ENCODE peak calls at places on chromosomes 5 and 9, in four cellular contexts. One of them, this sample, is unnamed.

GRCh38 chr5:55650391-55650790 is 61.7 kb downstream of the SLC38A9 start:
- DNase-seq in T-cell: no peak
- DNase-seq in right cardiac atrium: no peak
- DNase-seq in naive thymus-derived CD8-positive, alpha-beta T cell: peak; percentile 69
- DNase-seq in this sample: no peak

GRCh38 chr5:175850165-175850845 is 21.1 kb upstream of the CPLX2 start:
- DNase-seq in naive thymus-derived CD8-positive, alpha-beta T cell: no peak
- DNase-seq in right cardiac atrium: no peak
- DNase-seq in T-cell: no peak
- DNase-seq in this sample: no peak

GRCh38 chr9:32394381-32395049 is 10.1 kb downstream of the ACO1 start:
- DNase-seq in right cardiac atrium: no peak
- DNase-seq in naive thymus-derived CD8-positive, alpha-beta T cell: no peak
- DNase-seq in T-cell: no peak
- DNase-seq in this sample: no peak

GRCh38 chr9:7777776-7778175 is 21.8 kb downstream of the DMAC1 start:
- DNase-seq in T-cell: no peak
- DNase-seq in right cardiac atrium: no peak
- DNase-seq in naive thymus-derived CD8-positive, alpha-beta T cell: no peak
- DNase-seq in this sample: no peak

GRCh38 chr9:109307380-109308240 is 13.2 kb downstream of the EPB41L4B start:
- DNase-seq in T-cell: no peak
- DNase-seq in naive thymus-derived CD8-positive, alpha-beta T cell: no peak
- DNase-seq in right cardiac atrium: no peak
- DNase-seq in this sample: peak; percentile 32

GRCh38 chr5:100518377-100518776 is 16.8 kb upstream of the FAM174A start:
- DNase-seq in T-cell: no peak
- DNase-seq in right cardiac atrium: no peak
- DNase-seq in naive thymus-derived CD8-positive, alpha-beta T cell: no peak
- DNase-seq in this sample: no peak

GRCh38 chr5:67537439-67538342 is 341.1 kb upstream of the CD180 start:
- DNase-seq in right cardiac atrium: no peak
- DNase-seq in naive thymus-derived CD8-positive, alpha-beta T cell: peak; percentile 18
- DNase-seq in T-cell: no peak
- DNase-seq in this sample: no peak

GRCh38 chr5:170485606-170485911 is 18.3 kb upstream of the KCNIP1 start:
- DNase-seq in naive thymus-derived CD8-positive, alpha-beta T cell: no peak
- DNase-seq in T-cell: no peak
- DNase-seq in right cardiac atrium: no peak
- DNase-seq in this sample: no peak

GRCh38 chr5:172410160-172410559 is 44.2 kb downstream of the SH3PXD2B start:
- DNase-seq in T-cell: no peak
- DNase-seq in right cardiac atrium: no peak
- DNase-seq in naive thymus-derived CD8-positive, alpha-beta T cell: no peak
- DNase-seq in this sample: no peak

GRCh38 chr9:83066771-83067170 is 3.8 kb upstream of the RASEF start:
- DNase-seq in T-cell: no peak
- DNase-seq in right cardiac atrium: no peak
- DNase-seq in naive thymus-derived CD8-positive, alpha-beta T cell: no peak
- DNase-seq in this sample: no peak

GRCh38 chr5:37803487-37803886 is 36.4 kb downstream of the GDNF start:
- DNase-seq in right cardiac atrium: no peak
- DNase-seq in naive thymus-derived CD8-positive, alpha-beta T cell: no peak
- DNase-seq in T-cell: no peak
- DNase-seq in this sample: no peak

GRCh38 chr9:124812401-124813016 is 35.6 kb downstream of the OLFML2A start:
- DNase-seq in naive thymus-derived CD8-positive, alpha-beta T cell: no peak
- DNase-seq in right cardiac atrium: no peak
- DNase-seq in T-cell: no peak
- DNase-seq in this sample: no peak

GRCh38 chr9:89445801-89446228 is 52.1 kb downstream of the SEMA4D start:
- DNase-seq in naive thymus-derived CD8-positive, alpha-beta T cell: no peak
- DNase-seq in T-cell: no peak
- DNase-seq in right cardiac atrium: no peak
- DNase-seq in this sample: peak; percentile 30

GRCh38 chr5:177537389-177538361 is 16.7 kb downstream of the FAM193B start:
- DNase-seq in right cardiac atrium: peak; percentile 70
- DNase-seq in T-cell: no peak
- DNase-seq in naive thymus-derived CD8-positive, alpha-beta T cell: no peak
- DNase-seq in this sample: no peak

GRCh38 chr5:57445006-57445714 is 37.5 kb downstream of the ACTBL2 start:
- DNase-seq in T-cell: no peak
- DNase-seq in naive thymus-derived CD8-positive, alpha-beta T cell: no peak
- DNase-seq in right cardiac atrium: no peak
- DNase-seq in this sample: no peak

GRCh38 chr5:129077433-129078075 is 17.0 kb upstream of the ISOC1 start:
- DNase-seq in naive thymus-derived CD8-positive, alpha-beta T cell: no peak
- DNase-seq in T-cell: no peak
- DNase-seq in right cardiac atrium: no peak
- DNase-seq in this sample: no peak

GRCh38 chr9:22238809-22239684 is 207.6 kb upstream of the DMRTA1 start:
- DNase-seq in naive thymus-derived CD8-positive, alpha-beta T cell: peak; percentile 5
- DNase-seq in T-cell: no peak
- DNase-seq in right cardiac atrium: no peak
- DNase-seq in this sample: no peak

GRCh38 chr9:15142903-15143534 is 164.0 kb downstream of the TTC39B start:
- DNase-seq in T-cell: no peak
- DNase-seq in naive thymus-derived CD8-positive, alpha-beta T cell: peak; percentile 35
- DNase-seq in right cardiac atrium: no peak
- DNase-seq in this sample: no peak

GRCh38 chr9:99039388-99040182 is 65.3 kb upstream of the TGFBR1 start:
- DNase-seq in naive thymus-derived CD8-positive, alpha-beta T cell: no peak
- DNase-seq in T-cell: no peak
- DNase-seq in right cardiac atrium: no peak
- DNase-seq in this sample: no peak

GRCh38 chr5:144370273-144370672 is 199.6 kb downstream of the KCTD16 start:
- DNase-seq in naive thymus-derived CD8-positive, alpha-beta T cell: no peak
- DNase-seq in T-cell: no peak
- DNase-seq in right cardiac atrium: no peak
- DNase-seq in this sample: no peak

GRCh38 chr5:153276151-153276550 is 214.3 kb upstream of the GRIA1 start:
- DNase-seq in T-cell: no peak
- DNase-seq in right cardiac atrium: no peak
- DNase-seq in naive thymus-derived CD8-positive, alpha-beta T cell: no peak
- DNase-seq in this sample: no peak

GRCh38 chr5:42949348-42950090 is 90.6 kb downstream of the ANXA2R start:
- DNase-seq in right cardiac atrium: peak; percentile 80
- DNase-seq in T-cell: peak; percentile 62
- DNase-seq in naive thymus-derived CD8-positive, alpha-beta T cell: peak; percentile 58
- DNase-seq in this sample: peak; percentile 82

GRCh38 chr9:134860510-134860909 is 20.1 kb upstream of the FCN2 start:
- DNase-seq in T-cell: no peak
- DNase-seq in naive thymus-derived CD8-positive, alpha-beta T cell: no peak
- DNase-seq in right cardiac atrium: no peak
- DNase-seq in this sample: no peak

GRCh38 chr5:66540078-66540477 is 56.1 kb upstream of the MAST4 start:
- DNase-seq in right cardiac atrium: no peak
- DNase-seq in naive thymus-derived CD8-positive, alpha-beta T cell: no peak
- DNase-seq in T-cell: no peak
- DNase-seq in this sample: no peak

GRCh38 chr5:56838409-56839039 is 23.2 kb downstream of the MAP3K1 start:
- DNase-seq in naive thymus-derived CD8-positive, alpha-beta T cell: peak; percentile 52
- DNase-seq in right cardiac atrium: no peak
- DNase-seq in T-cell: no peak
- DNase-seq in this sample: no peak

GRCh38 chr9:4828776-4829175 is 36.0 kb downstream of the RCL1 start:
- DNase-seq in right cardiac atrium: no peak
- DNase-seq in T-cell: no peak
- DNase-seq in naive thymus-derived CD8-positive, alpha-beta T cell: no peak
- DNase-seq in this sample: no peak

GRCh38 chr5:95973793-95974325 is 12.2 kb upstream of the ELL2 start:
- DNase-seq in naive thymus-derived CD8-positive, alpha-beta T cell: no peak
- DNase-seq in T-cell: no peak
- DNase-seq in right cardiac atrium: no peak
- DNase-seq in this sample: no peak

GRCh38 chr9:7780261-7780988 is 19.2 kb downstream of the DMAC1 start:
- DNase-seq in naive thymus-derived CD8-positive, alpha-beta T cell: no peak
- DNase-seq in right cardiac atrium: no peak
- DNase-seq in T-cell: no peak
- DNase-seq in this sample: no peak

GRCh38 chr5:172886974-172887491 is 53.0 kb downstream of the ERGIC1 start:
- DNase-seq in right cardiac atrium: peak; percentile 83
- DNase-seq in T-cell: no peak
- DNase-seq in naive thymus-derived CD8-positive, alpha-beta T cell: no peak
- DNase-seq in this sample: peak; percentile 91

GRCh38 chr9:82299870-82300269 is 311.3 kb downstream of the SPATA31D1 start:
- DNase-seq in naive thymus-derived CD8-positive, alpha-beta T cell: no peak
- DNase-seq in T-cell: no peak
- DNase-seq in right cardiac atrium: no peak
- DNase-seq in this sample: no peak